ENCODE peak calls at places on chromosomes 3 and 15, in four cellular contexts. X is activated naive CD4-positive, alpha-beta T cell treated with anti-CD3 and anti-CD28 coated beads for 36 hours; F is NCI-H510A treated with DMSO at 0.1 percent for 48 hours; R is kidney tubule cell. Y is an unnamed sample.

GRCh38 chr15:74958320-74958907 is 1.8 kb upstream of the RPP25 start:
- DNase-seq in X (no peak), F (no peak), R (peak; percentile 70), Y (peak; percentile 68)

GRCh38 chr3:169591159-169591951 is 72.2 kb downstream of the MECOM start:
- DNase-seq in X (no peak), F (no peak), R (no peak), Y (no peak)

GRCh38 chr15:101625980-101626379 is 26.2 kb downstream of the TM2D3 start:
- DNase-seq in X (no peak), F (no peak), R (peak; percentile 44), Y (no peak)

GRCh38 chr3:128282392-128283196 is 129.3 kb downstream of the EEFSEC start:
- DNase-seq in X (no peak), F (no peak), R (no peak), Y (peak; percentile 41)

GRCh38 chr3:190516416-190516815 is 2.5 kb downstream of the IL1RAP start:
- DNase-seq in X (no peak), F (no peak), R (peak; percentile 19), Y (no peak)

GRCh38 chr15:65414841-65415621 is 7.7 kb downstream of the IGDCC4 start:
- DNase-seq in X (no peak), F (peak; percentile 66), R (peak; percentile 55), Y (peak; percentile 90)

GRCh38 chr3:187288176-187288893 is 3.2 kb downstream of the MASP1 start:
- DNase-seq in X (no peak), F (no peak), R (no peak), Y (no peak)

GRCh38 chr3:143139786-143140185 is 20.2 kb downstream of the CHST2 start:
- DNase-seq in X (no peak), F (no peak), R (no peak), Y (no peak)

GRCh38 chr15:47731230-47731629 is 13.9 kb downstream of the SEMA6D start:
- DNase-seq in X (no peak), F (no peak), R (no peak), Y (no peak)

GRCh38 chr15:85381850-85382751 is 1.7 kb downstream of the AKAP13 start:
- DNase-seq in X (peak; percentile 20), F (no peak), R (peak; percentile 26), Y (no peak)

GRCh38 chr3:130671545-130671944 is 75.1 kb downstream of the PIK3R4 start:
- DNase-seq in X (no peak), F (peak; percentile 15), R (peak; percentile 33), Y (no peak)

GRCh38 chr15:88511161-88511560 is 35.3 kb downstream of the DET1 start:
- DNase-seq in X (no peak), F (no peak), R (no peak), Y (no peak)

GRCh38 chr15:56869573-56869972 is 48.9 kb upstream of the TCF12 start:
- DNase-seq in X (peak; percentile 73), F (no peak), R (peak; percentile 37), Y (peak; percentile 22)

GRCh38 chr3:4980229-4981159 is 1.3 kb downstream of the BHLHE40 start:
- DNase-seq in X (peak; percentile 93), F (peak; percentile 76), R (peak; percentile 94), Y (no peak)

Y was measured in NCI-H146.